ENCODE peak calls at places on chromosome 11, in six cellular contexts. One of them, this sample, is unnamed.

GRCh38 chr11:86671386-86672006 is 920 bp downstream of the ME3 start:
- DNase-seq in AG04450: no peak
- DNase-seq in breast epithelium: peak
- DNase-seq in fibroblast of mammary gland: peak
- DNase-seq in dorsolateral prefrontal cortex: peak
- DNase-seq in PC-3: peak
- DNase-seq in this sample: peak

GRCh38 chr11:14288189-14288935 is 70.6 kb downstream of the RRAS2 start:
- DNase-seq in AG04450: peak
- DNase-seq in breast epithelium: no peak
- DNase-seq in fibroblast of mammary gland: peak
- DNase-seq in dorsolateral prefrontal cortex: no peak
- DNase-seq in PC-3: peak
- DNase-seq in this sample: no peak

GRCh38 chr11:68289456-68289855 is 17.7 kb upstream of the C11orf24 start:
- DNase-seq in AG04450: no peak
- DNase-seq in breast epithelium: no peak
- DNase-seq in fibroblast of mammary gland: no peak
- DNase-seq in dorsolateral prefrontal cortex: no peak
- DNase-seq in PC-3: no peak
- DNase-seq in this sample: no peak

GRCh38 chr11:71213696-71214552 is 38.5 kb downstream of the SHANK2 start:
- DNase-seq in AG04450: no peak
- DNase-seq in breast epithelium: peak
- DNase-seq in fibroblast of mammary gland: no peak
- DNase-seq in dorsolateral prefrontal cortex: peak
- DNase-seq in PC-3: no peak
- DNase-seq in this sample: no peak

GRCh38 chr11:123518496-123519054 is 88.5 kb downstream of the GRAMD1B start:
- DNase-seq in AG04450: no peak
- DNase-seq in breast epithelium: no peak
- DNase-seq in fibroblast of mammary gland: no peak
- DNase-seq in dorsolateral prefrontal cortex: no peak
- DNase-seq in PC-3: peak
- DNase-seq in this sample: no peak

GRCh38 chr11:126332221-126332711 is 23.2 kb upstream of the ST3GAL4 start:
- DNase-seq in AG04450: peak
- DNase-seq in breast epithelium: peak
- DNase-seq in fibroblast of mammary gland: peak
- DNase-seq in dorsolateral prefrontal cortex: peak
- DNase-seq in PC-3: peak
- DNase-seq in this sample: peak

GRCh38 chr11:721913-722811 is 16.1 kb downstream of the EPS8L2 start:
- DNase-seq in AG04450: no peak
- DNase-seq in breast epithelium: no peak
- DNase-seq in fibroblast of mammary gland: no peak
- DNase-seq in dorsolateral prefrontal cortex: no peak
- DNase-seq in PC-3: no peak
- DNase-seq in this sample: no peak

GRCh38 chr11:37306563-37306962 is 708.5 kb upstream of the RAG2 start:
- DNase-seq in AG04450: no peak
- DNase-seq in breast epithelium: no peak
- DNase-seq in fibroblast of mammary gland: no peak
- DNase-seq in dorsolateral prefrontal cortex: no peak
- DNase-seq in PC-3: no peak
- DNase-seq in this sample: no peak

GRCh38 chr11:33690290-33691050 is 10.2 kb downstream of the C11orf91 start:
- DNase-seq in AG04450: peak
- DNase-seq in breast epithelium: no peak
- DNase-seq in fibroblast of mammary gland: peak
- DNase-seq in dorsolateral prefrontal cortex: peak
- DNase-seq in PC-3: peak
- DNase-seq in this sample: peak

DNA sequence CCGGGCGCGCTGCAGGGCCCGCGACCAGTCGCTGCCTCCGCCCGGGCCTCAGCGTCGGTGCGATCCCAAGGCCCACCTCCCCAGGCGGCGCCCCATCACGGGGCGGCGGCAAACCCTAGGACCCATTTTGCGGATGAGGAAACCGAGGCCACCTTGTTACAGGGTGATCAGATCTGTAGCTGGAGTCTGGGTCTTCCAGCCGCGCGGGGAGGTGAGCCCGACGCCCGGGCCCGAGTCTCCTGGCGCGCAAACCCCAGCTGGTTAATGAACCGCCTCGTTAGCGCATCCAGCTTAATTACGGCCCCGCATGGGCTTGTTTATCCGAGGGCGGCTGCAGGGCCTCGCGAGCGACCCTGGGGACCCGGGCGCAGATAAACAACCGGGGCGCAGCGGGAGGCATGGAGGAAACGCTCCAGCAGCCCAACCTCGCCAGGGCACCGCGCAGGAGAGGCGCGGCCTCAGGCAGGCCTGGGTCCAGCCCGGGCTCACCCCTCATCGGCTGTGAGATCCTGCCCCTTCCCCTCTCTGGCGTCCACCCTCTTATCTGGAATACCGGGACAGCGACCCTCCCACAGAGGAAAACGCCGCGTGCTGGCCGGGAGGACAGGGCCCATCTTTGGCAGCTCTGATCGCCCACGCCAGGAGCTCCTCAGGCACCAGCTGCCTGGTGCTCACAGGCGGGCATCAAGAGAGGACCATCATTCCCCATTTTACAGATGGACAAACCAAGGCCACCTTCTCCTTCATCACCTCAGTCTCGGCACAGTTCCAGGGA is 14.7 kb downstream of the OTUB1 start:
- DNase-seq in AG04450: no peak
- DNase-seq in breast epithelium: no peak
- DNase-seq in fibroblast of mammary gland: no peak
- DNase-seq in dorsolateral prefrontal cortex: no peak
- DNase-seq in PC-3: no peak
- DNase-seq in this sample: no peak
- TF ChIP-seq CTCF in AG04450: no peak
- TF ChIP-seq CTCF in breast epithelium: no peak
- TF ChIP-seq CTCF in fibroblast of mammary gland: no peak
- TF ChIP-seq CTCF in dorsolateral prefrontal cortex: no peak
- TF ChIP-seq CTCF in PC-3: peak
- TF ChIP-seq CTCF in this sample: no peak

DNA sequence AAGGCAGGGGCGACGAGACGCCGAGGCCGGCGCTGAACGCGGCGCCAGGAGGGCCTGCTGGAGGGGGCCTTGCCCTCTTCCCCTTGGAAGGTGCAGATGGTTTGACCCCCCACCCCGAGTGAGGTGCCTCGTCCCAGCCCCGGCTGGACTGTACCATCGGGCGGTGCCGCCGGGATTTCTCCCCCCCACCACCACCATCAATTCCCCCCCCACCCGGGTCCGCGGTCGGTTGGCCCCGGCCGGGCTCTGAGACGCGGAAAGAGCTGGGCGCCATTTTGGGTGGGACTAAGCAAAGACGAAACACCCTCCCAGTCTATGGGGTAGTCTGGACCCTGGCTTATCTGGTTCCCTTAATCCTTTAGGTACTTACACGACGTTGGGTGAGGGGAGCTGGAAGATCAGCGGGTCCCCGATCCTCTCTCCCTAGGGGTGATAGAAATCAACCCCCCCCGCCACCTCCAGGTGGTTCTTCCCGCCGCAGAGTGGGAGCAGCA is at the start of gene PRDM10:
- DNase-seq in AG04450: peak
- DNase-seq in breast epithelium: peak
- DNase-seq in fibroblast of mammary gland: peak
- DNase-seq in dorsolateral prefrontal cortex: peak
- DNase-seq in PC-3: peak
- DNase-seq in this sample: peak
- TF ChIP-seq CTCF in AG04450: no peak
- TF ChIP-seq CTCF in breast epithelium: peak
- TF ChIP-seq CTCF in fibroblast of mammary gland: no peak
- TF ChIP-seq CTCF in dorsolateral prefrontal cortex: no peak
- TF ChIP-seq CTCF in PC-3: no peak
- TF ChIP-seq CTCF in this sample: no peak

GRCh38 chr11:97259434-97259833 is 869.6 kb downstream of the JRKL start:
- DNase-seq in AG04450: no peak
- DNase-seq in breast epithelium: no peak
- DNase-seq in fibroblast of mammary gland: no peak
- DNase-seq in dorsolateral prefrontal cortex: no peak
- DNase-seq in PC-3: no peak
- DNase-seq in this sample: no peak

GRCh38 chr11:97254790-97255189 is 865.0 kb downstream of the JRKL start:
- DNase-seq in AG04450: no peak
- DNase-seq in breast epithelium: no peak
- DNase-seq in fibroblast of mammary gland: no peak
- DNase-seq in dorsolateral prefrontal cortex: no peak
- DNase-seq in PC-3: no peak
- DNase-seq in this sample: no peak

DNA sequence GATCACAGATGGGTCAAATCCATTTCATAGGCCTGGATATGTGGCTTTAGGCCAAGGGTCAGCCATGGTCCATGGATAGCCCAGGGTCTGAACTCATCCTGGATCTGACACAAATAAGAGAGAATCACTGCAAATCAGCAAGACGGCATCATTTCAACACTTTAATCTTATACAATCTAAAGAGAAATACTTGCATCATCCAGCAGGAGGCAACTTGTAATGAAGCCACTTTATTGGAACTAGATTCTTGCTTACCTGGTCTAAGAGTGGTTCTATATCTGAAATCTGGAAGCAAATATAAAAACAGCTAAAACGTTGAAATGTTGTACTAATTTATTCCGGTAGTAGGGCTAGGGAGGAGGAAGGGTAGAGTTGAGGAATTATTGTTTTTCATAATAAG is 870.1 kb downstream of the JRKL start:
- DNase-seq in AG04450: no peak
- DNase-seq in breast epithelium: no peak
- DNase-seq in fibroblast of mammary gland: no peak
- DNase-seq in dorsolateral prefrontal cortex: no peak
- DNase-seq in PC-3: peak
- DNase-seq in this sample: no peak
- TF ChIP-seq CTCF in AG04450: no peak
- TF ChIP-seq CTCF in breast epithelium: no peak
- TF ChIP-seq CTCF in fibroblast of mammary gland: no peak
- TF ChIP-seq CTCF in dorsolateral prefrontal cortex: no peak
- TF ChIP-seq CTCF in PC-3: peak
- TF ChIP-seq CTCF in this sample: no peak

DNA sequence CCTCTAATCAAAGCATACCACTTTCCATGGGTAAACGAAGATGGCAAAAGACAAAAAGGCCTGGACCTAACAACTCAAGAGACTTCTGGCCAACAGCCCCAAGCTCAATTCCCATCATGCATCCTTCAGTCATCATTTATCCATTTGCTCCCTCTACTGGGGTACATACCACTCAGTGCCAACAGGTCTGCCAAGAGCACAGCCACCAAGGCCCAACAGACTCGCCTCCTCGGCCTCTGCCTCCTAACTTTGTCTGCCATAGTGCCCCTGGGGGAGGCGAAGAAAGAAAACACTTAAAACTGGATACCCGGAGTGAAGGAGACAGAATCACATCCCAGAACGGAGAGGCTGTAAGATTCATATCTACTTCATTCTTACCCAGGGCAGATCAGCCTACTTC is 1.1 kb downstream of the HYOU1 start:
- DNase-seq in AG04450: no peak
- DNase-seq in breast epithelium: no peak
- DNase-seq in fibroblast of mammary gland: peak
- DNase-seq in dorsolateral prefrontal cortex: no peak
- DNase-seq in PC-3: peak
- DNase-seq in this sample: no peak
- TF ChIP-seq CTCF in AG04450: peak
- TF ChIP-seq CTCF in breast epithelium: no peak
- TF ChIP-seq CTCF in fibroblast of mammary gland: peak
- TF ChIP-seq CTCF in dorsolateral prefrontal cortex: no peak
- TF ChIP-seq CTCF in PC-3: peak
- TF ChIP-seq CTCF in this sample: no peak

GRCh38 chr11:12889243-12889642 is 119.9 kb upstream of the RASSF10 start:
- DNase-seq in AG04450: no peak
- DNase-seq in breast epithelium: no peak
- DNase-seq in fibroblast of mammary gland: peak
- DNase-seq in dorsolateral prefrontal cortex: no peak
- DNase-seq in PC-3: no peak
- DNase-seq in this sample: peak

GRCh38 chr11:12886508-12886907 is 122.6 kb upstream of the RASSF10 start:
- DNase-seq in AG04450: no peak
- DNase-seq in breast epithelium: no peak
- DNase-seq in fibroblast of mammary gland: no peak
- DNase-seq in dorsolateral prefrontal cortex: no peak
- DNase-seq in PC-3: no peak
- DNase-seq in this sample: no peak

GRCh38 chr11:12890476-12890875 is 118.6 kb upstream of the RASSF10 start:
- DNase-seq in AG04450: no peak
- DNase-seq in breast epithelium: no peak
- DNase-seq in fibroblast of mammary gland: no peak
- DNase-seq in dorsolateral prefrontal cortex: no peak
- DNase-seq in PC-3: no peak
- DNase-seq in this sample: no peak

GRCh38 chr11:12885717-12886226 is 123.3 kb upstream of the RASSF10 start:
- DNase-seq in AG04450: no peak
- DNase-seq in breast epithelium: no peak
- DNase-seq in fibroblast of mammary gland: no peak
- DNase-seq in dorsolateral prefrontal cortex: no peak
- DNase-seq in PC-3: no peak
- DNase-seq in this sample: no peak

GRCh38 chr11:12888525-12889158 is 120.5 kb upstream of the RASSF10 start:
- DNase-seq in AG04450: peak
- DNase-seq in breast epithelium: peak
- DNase-seq in fibroblast of mammary gland: peak
- DNase-seq in dorsolateral prefrontal cortex: peak
- DNase-seq in PC-3: peak
- DNase-seq in this sample: peak
- TF ChIP-seq CTCF in AG04450: peak
- TF ChIP-seq CTCF in breast epithelium: peak
- TF ChIP-seq CTCF in fibroblast of mammary gland: peak
- TF ChIP-seq CTCF in dorsolateral prefrontal cortex: peak
- TF ChIP-seq CTCF in PC-3: peak
- TF ChIP-seq CTCF in this sample: peak

GRCh38 chr11:113690619-113691569 is 15.2 kb downstream of the TMPRSS5 start:
- DNase-seq in AG04450: no peak
- DNase-seq in breast epithelium: no peak
- DNase-seq in fibroblast of mammary gland: peak
- DNase-seq in dorsolateral prefrontal cortex: peak
- DNase-seq in PC-3: peak
- DNase-seq in this sample: no peak
- TF ChIP-seq CTCF in AG04450: no peak
- TF ChIP-seq CTCF in breast epithelium: no peak
- TF ChIP-seq CTCF in fibroblast of mammary gland: peak
- TF ChIP-seq CTCF in dorsolateral prefrontal cortex: peak
- TF ChIP-seq CTCF in PC-3: peak
- TF ChIP-seq CTCF in this sample: peak